ENCODE peak calls at places on chromosomes 6 and 20, in six cellular contexts. M is BJ, V is tibial artery, U is body of pancreas, N is GM23338, J is GM10248. B is an unnamed sample.
A peak's percentile ranks its signal among the peaks of the same experiment; 100 is the strongest.

GRCh38 chr6:169986848-169987498 is 235.6 kb downstream of the ERMARD start:
- DNase-seq in M (no peak), V (no peak), U (no peak), N (no peak), J (no peak), B (peak; percentile 93)

GRCh38 chr6:2641044-2641673 is 109.6 kb downstream of the MYLK4 start:
- DNase-seq in M (no peak), V (no peak), U (no peak), N (no peak), J (peak; percentile 48), B (no peak)

GRCh38 chr6:11810039-11810541 is 31.5 kb upstream of the ADTRP start:
- DNase-seq in M (peak; percentile 34), V (peak; percentile 85), U (peak; percentile 93), N (no peak), J (no peak), B (no peak)

GRCh38 chr20:1449370-1449769 is 17.3 kb downstream of the NSFL1C start:
- DNase-seq in M (no peak), V (no peak), U (no peak), N (no peak), J (no peak), B (no peak)

GRCh38 chr20:47717421-47717820 is 67.9 kb downstream of the SULF2 start:
- DNase-seq in M (no peak), V (no peak), U (no peak), N (no peak), J (no peak), B (no peak)

GRCh38 chr6:15621203-15622044 is 41.4 kb downstream of the DTNBP1 start:
- DNase-seq in M (no peak), V (peak; percentile 37), U (peak; percentile 59), N (peak; percentile 58), J (peak; percentile 43), B (no peak)

GRCh38 chr20:25227317-25227831 is 20.5 kb upstream of the PYGB start:
- DNase-seq in M (no peak), V (no peak), U (no peak), N (no peak), J (no peak), B (no peak)

GRCh38 chr6:22071655-22072054 is 225.2 kb downstream of the PRL start:
- DNase-seq in M (no peak), V (peak; percentile 47), U (peak; percentile 45), N (peak; percentile 59), J (no peak), B (no peak)

GRCh38 chr6:3518356-3518841 is 61.5 kb upstream of the SLC22A23 start:
- DNase-seq in M (peak; percentile 73), V (peak; percentile 49), U (no peak), N (no peak), J (no peak), B (no peak)

GRCh38 chr6:20424679-20425078 is 23.0 kb downstream of the E2F3 start:
- DNase-seq in M (no peak), V (peak; percentile 54), U (peak; percentile 21), N (no peak), J (no peak), B (no peak)

GRCh38 chr6:24858154-24858801 is 59.6 kb upstream of the ARMH2 start:
- DNase-seq in M (no peak), V (no peak), U (peak; percentile 40), N (no peak), J (peak; percentile 24), B (no peak)

GRCh38 chr6:155261146-155261900 is 2.5 kb upstream of the CLDN20 start:
- DNase-seq in M (no peak), V (no peak), U (no peak), N (peak; percentile 83), J (no peak), B (no peak)

GRCh38 chr6:72151742-72152141 is 265.4 kb downstream of the RIMS1 start:
- DNase-seq in M (no peak), V (no peak), U (no peak), N (peak; percentile 25), J (no peak), B (no peak)

GRCh38 chr6:121627761-121628160 is 192.3 kb downstream of the GJA1 start:
- DNase-seq in M (no peak), V (no peak), U (no peak), N (no peak), J (no peak), B (no peak)

GRCh38 chr6:157905590-157906337 is 75.9 kb upstream of the SYNJ2 start:
- DNase-seq in M (no peak), V (no peak), U (no peak), N (peak; percentile 57), J (no peak), B (no peak)
- TF ChIP-seq CTCF in M (no peak), V (no peak), U (no peak), N (peak; percentile 29), J (no peak), B (peak; percentile 25)

GRCh38 chr6:162421004-162421403 is 306.6 kb downstream of the PRKN start:
- DNase-seq in M (no peak), V (no peak), U (no peak), N (no peak), J (no peak), B (no peak)

GRCh38 chr6:162416307-162416706 is 311.3 kb downstream of the PRKN start:
- DNase-seq in M (no peak), V (no peak), U (no peak), N (no peak), J (no peak), B (no peak)

GRCh38 chr6:162416845-162417537 is 310.6 kb downstream of the PRKN start:
- DNase-seq in M (no peak), V (no peak), U (no peak), N (no peak), J (no peak), B (no peak)
- TF ChIP-seq CTCF in M (no peak), V (no peak), U (no peak), N (no peak), J (no peak), B (peak; percentile 69)

DNA sequence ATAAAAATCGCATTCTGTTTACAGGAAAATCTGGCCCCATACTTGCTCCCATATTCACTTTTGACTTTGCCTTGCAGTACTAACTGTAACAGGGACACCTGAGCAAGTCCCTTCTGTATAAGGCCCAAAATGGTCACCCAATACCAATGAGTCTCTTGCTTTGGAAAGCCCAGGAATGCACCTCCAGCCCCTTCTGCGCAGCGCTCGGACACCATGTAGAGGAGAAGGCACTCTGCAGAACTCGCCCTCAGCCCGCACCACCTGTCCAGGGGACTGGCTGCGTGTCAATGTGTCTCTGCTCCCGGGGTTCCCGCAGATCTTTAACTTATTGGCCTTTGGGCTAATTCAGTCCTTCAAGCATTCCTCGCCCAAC is 746 bp upstream of the PRND start:
- DNase-seq in M (no peak), V (no peak), U (no peak), N (peak; percentile 29), J (no peak), B (no peak)
- TF ChIP-seq CTCF in M (no peak), V (no peak), U (no peak), N (no peak), J (no peak), B (peak; percentile 54)

DNA sequence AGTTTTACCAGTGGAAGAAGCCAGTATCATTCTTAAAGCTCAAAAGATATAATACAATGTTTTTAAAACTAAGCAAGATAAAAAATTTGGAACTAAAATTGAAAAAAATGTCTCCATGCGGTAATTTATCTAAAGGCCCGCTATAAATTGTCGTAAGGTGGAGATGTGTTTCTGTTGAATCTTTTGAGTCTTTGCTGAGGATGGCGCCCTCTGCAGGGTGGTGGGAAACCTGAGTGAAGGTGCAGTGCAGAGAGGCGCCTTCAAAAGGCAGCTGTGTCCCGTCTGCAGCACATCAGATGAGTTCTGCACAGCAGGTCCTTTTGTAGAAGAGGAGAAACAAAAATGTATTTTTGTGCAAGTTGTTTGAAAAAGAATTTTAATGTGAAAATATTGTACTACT is 29.4 kb upstream of the KIF25 start:
- DNase-seq in M (no peak), V (no peak), U (no peak), N (peak; percentile 86), J (no peak), B (no peak)
- TF ChIP-seq CTCF in M (peak; percentile 39), V (no peak), U (peak; percentile 18), N (peak; percentile 92), J (no peak), B (peak; percentile 67)

GRCh38 chr20:38178065-38178471 is 13.0 kb upstream of the TGM2 start:
- DNase-seq in M (no peak), V (no peak), U (no peak), N (no peak), J (no peak), B (no peak)

GRCh38 chr20:38173237-38174156 is 8.4 kb upstream of the TGM2 start:
- DNase-seq in M (peak; percentile 71), V (peak; percentile 80), U (peak; percentile 47), N (peak; percentile 58), J (no peak), B (no peak)

GRCh38 chr20:38172344-38172743 is 7.3 kb upstream of the TGM2 start:
- DNase-seq in M (no peak), V (no peak), U (no peak), N (no peak), J (no peak), B (no peak)

GRCh38 chr20:38177201-38177600 is 12.1 kb upstream of the TGM2 start:
- DNase-seq in M (no peak), V (no peak), U (no peak), N (no peak), J (no peak), B (no peak)

DNA sequence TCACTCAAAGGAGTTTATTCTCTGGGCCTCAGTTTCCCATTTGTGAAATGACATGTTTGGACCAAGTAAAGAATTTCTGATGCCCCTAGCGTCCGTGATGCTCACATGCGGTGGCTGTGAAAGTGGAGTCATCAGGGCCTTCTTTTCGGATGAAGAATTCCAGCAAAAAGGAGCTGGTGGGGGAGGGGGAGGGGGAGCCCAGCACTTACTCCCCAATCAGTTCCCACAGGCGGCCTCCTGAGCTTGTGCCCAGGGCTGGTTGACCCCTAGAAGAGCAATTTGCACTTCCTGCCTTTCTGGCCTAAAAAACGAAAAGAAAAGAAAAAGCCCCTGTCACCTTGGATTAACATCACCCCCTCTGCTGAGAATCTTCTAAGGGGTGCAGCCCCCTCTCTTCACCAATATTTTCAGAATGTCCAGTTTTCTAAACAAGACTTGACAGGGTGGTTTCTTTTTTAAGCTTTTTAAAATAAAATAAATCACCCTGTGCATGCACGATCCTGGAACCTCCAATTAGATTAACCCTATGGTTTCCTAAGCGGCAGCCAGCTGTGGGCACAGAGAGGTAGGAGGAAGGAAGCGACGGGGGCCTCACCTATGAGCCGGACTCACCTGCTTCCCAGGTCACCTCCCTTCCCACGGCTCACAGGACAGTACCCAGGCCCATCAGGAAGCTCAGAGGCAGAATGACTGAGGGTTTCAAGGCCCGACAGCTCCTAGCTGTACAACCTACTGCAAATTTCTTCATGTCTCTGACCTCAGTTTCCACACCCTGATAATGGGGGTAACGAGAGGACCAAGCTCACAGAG is 10.4 kb upstream of the TGM2 start:
- DNase-seq in M (no peak), V (no peak), U (no peak), N (peak; percentile 51), J (no peak), B (no peak)
- TF ChIP-seq CTCF in M (no peak), V (no peak), U (no peak), N (no peak), J (no peak), B (peak; percentile 46)